ENCODE peak calls at places on chromosome 3, in ten cellular contexts. One of them, this sample, is unnamed.

GRCh38 chr3:44848634-44849033 is 13.1 kb upstream of the TMEM42 start:
- DNase-seq in sigmoid colon: no peak
- DNase-seq in A673: no peak
- DNase-seq in naive thymus-derived CD4-positive, alpha-beta T cell: no peak
- DNase-seq in tibial artery: no peak
- DNase-seq in neural progenitor cell: no peak
- DNase-seq in body of pancreas: no peak
- DNase-seq in tibial nerve: no peak
- DNase-seq in heart left ventricle: no peak
- DNase-seq in stomach: no peak
- DNase-seq in this sample: no peak

GRCh38 chr3:25094932-25095690 is 333.0 kb upstream of the RARB start:
- DNase-seq in body of pancreas: no peak
- DNase-seq in tibial artery: no peak
- DNase-seq in sigmoid colon: no peak
- DNase-seq in neural progenitor cell: no peak
- DNase-seq in A673: no peak
- DNase-seq in tibial nerve: no peak
- DNase-seq in stomach: no peak
- DNase-seq in heart left ventricle: no peak
- DNase-seq in naive thymus-derived CD4-positive, alpha-beta T cell: no peak
- DNase-seq in this sample: no peak

GRCh38 chr3:66482005-66482404 is 18.8 kb downstream of the LRIG1 start:
- DNase-seq in body of pancreas: peak; percentile 56
- DNase-seq in tibial artery: no peak
- DNase-seq in A673: no peak
- DNase-seq in stomach: no peak
- DNase-seq in naive thymus-derived CD4-positive, alpha-beta T cell: no peak
- DNase-seq in heart left ventricle: no peak
- DNase-seq in tibial nerve: no peak
- DNase-seq in neural progenitor cell: no peak
- DNase-seq in sigmoid colon: no peak
- DNase-seq in this sample: no peak

GRCh38 chr3:151259664-151260063 is 18.7 kb downstream of the P2RY14 start:
- DNase-seq in sigmoid colon: no peak
- DNase-seq in body of pancreas: no peak
- DNase-seq in tibial nerve: no peak
- DNase-seq in stomach: no peak
- DNase-seq in tibial artery: no peak
- DNase-seq in heart left ventricle: no peak
- DNase-seq in naive thymus-derived CD4-positive, alpha-beta T cell: no peak
- DNase-seq in A673: no peak
- DNase-seq in neural progenitor cell: no peak
- DNase-seq in this sample: no peak

GRCh38 chr3:45163481-45163880 is 17.3 kb upstream of the CDCP1 start:
- DNase-seq in tibial nerve: no peak
- DNase-seq in stomach: no peak
- DNase-seq in neural progenitor cell: no peak
- DNase-seq in A673: no peak
- DNase-seq in naive thymus-derived CD4-positive, alpha-beta T cell: no peak
- DNase-seq in sigmoid colon: no peak
- DNase-seq in heart left ventricle: no peak
- DNase-seq in tibial artery: no peak
- DNase-seq in body of pancreas: no peak
- DNase-seq in this sample: no peak

GRCh38 chr3:12648384-12648959 is 15.4 kb downstream of the RAF1 start:
- DNase-seq in body of pancreas: no peak
- DNase-seq in naive thymus-derived CD4-positive, alpha-beta T cell: no peak
- DNase-seq in heart left ventricle: no peak
- DNase-seq in tibial nerve: no peak
- DNase-seq in A673: no peak
- DNase-seq in sigmoid colon: no peak
- DNase-seq in tibial artery: peak; percentile 25
- DNase-seq in stomach: no peak
- DNase-seq in neural progenitor cell: no peak
- DNase-seq in this sample: no peak

GRCh38 chr3:101925564-101925963 is 76.2 kb downstream of the NFKBIZ start:
- DNase-seq in tibial nerve: no peak
- DNase-seq in naive thymus-derived CD4-positive, alpha-beta T cell: no peak
- DNase-seq in heart left ventricle: no peak
- DNase-seq in stomach: no peak
- DNase-seq in A673: no peak
- DNase-seq in body of pancreas: no peak
- DNase-seq in sigmoid colon: no peak
- DNase-seq in neural progenitor cell: no peak
- DNase-seq in tibial artery: no peak
- DNase-seq in this sample: no peak

GRCh38 chr3:103295974-103296570 is 861.3 kb downstream of the ZPLD1 start:
- DNase-seq in neural progenitor cell: peak; percentile 20
- DNase-seq in tibial nerve: no peak
- DNase-seq in A673: peak; percentile 79
- DNase-seq in naive thymus-derived CD4-positive, alpha-beta T cell: no peak
- DNase-seq in tibial artery: no peak
- DNase-seq in heart left ventricle: no peak
- DNase-seq in body of pancreas: no peak
- DNase-seq in stomach: no peak
- DNase-seq in sigmoid colon: no peak
- DNase-seq in this sample: no peak

GRCh38 chr3:38560284-38560683 is 64.1 kb downstream of the EXOG start:
- DNase-seq in tibial artery: no peak
- DNase-seq in heart left ventricle: no peak
- DNase-seq in stomach: peak; percentile 1
- DNase-seq in sigmoid colon: peak; percentile 40
- DNase-seq in body of pancreas: peak; percentile 1
- DNase-seq in naive thymus-derived CD4-positive, alpha-beta T cell: no peak
- DNase-seq in neural progenitor cell: no peak
- DNase-seq in A673: no peak
- DNase-seq in tibial nerve: no peak
- DNase-seq in this sample: no peak

GRCh38 chr3:46713898-46714552 is 3.6 kb downstream of the PRSS50 start:
- DNase-seq in neural progenitor cell: no peak
- DNase-seq in naive thymus-derived CD4-positive, alpha-beta T cell: peak; percentile 16
- DNase-seq in sigmoid colon: peak; percentile 58
- DNase-seq in heart left ventricle: peak; percentile 5
- DNase-seq in body of pancreas: no peak
- DNase-seq in stomach: peak; percentile 24
- DNase-seq in A673: no peak
- DNase-seq in tibial artery: peak; percentile 60
- DNase-seq in tibial nerve: no peak
- DNase-seq in this sample: peak; percentile 39

DNA sequence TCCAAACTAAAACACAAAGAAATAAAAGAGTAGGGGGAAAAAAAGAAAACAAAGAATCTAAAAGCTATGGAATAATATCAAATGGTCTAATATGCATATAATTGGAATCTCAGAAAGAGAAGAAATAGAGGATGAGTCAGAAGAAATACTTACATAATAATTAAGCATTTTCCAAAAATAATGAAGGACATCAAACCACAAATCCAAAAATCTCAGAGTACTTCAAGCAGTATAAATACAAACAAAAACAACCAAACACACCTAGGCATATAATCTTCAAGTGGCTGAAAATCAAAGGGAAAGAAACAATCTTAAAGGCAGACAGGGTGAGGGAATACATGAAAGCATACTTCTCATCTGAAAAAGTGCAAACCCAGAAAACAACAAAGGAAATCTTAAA is 46.3 kb downstream of the MYLK start:
- DNase-seq in A673: no peak
- DNase-seq in tibial artery: no peak
- DNase-seq in body of pancreas: no peak
- DNase-seq in heart left ventricle: no peak
- DNase-seq in sigmoid colon: no peak
- DNase-seq in neural progenitor cell: no peak
- DNase-seq in tibial nerve: no peak
- DNase-seq in stomach: no peak
- DNase-seq in naive thymus-derived CD4-positive, alpha-beta T cell: no peak
- DNase-seq in this sample: no peak
- H3K9me3 ChIP-seq in A673: peaks cover 15% of the 10 kb centered on the region
- H3K9me3 ChIP-seq in tibial artery: no peaks in the 10 kb centered on the region
- H3K9me3 ChIP-seq in body of pancreas: peaks cover 7% of the 10 kb centered on the region
- H3K9me3 ChIP-seq in heart left ventricle: no peaks in the 10 kb centered on the region
- H3K9me3 ChIP-seq in sigmoid colon: no peaks in the 10 kb centered on the region
- H3K9me3 ChIP-seq in neural progenitor cell: peaks cover 24% of the 10 kb centered on the region
- H3K9me3 ChIP-seq in tibial nerve: peaks cover 10% of the 10 kb centered on the region
- H3K9me3 ChIP-seq in stomach: no peaks in the 10 kb centered on the region
- H3K9me3 ChIP-seq in naive thymus-derived CD4-positive, alpha-beta T cell: no peaks in the 10 kb centered on the region
- H3K9me3 ChIP-seq in this sample: peaks cover 2% of the 10 kb centered on the region

GRCh38 chr3:188051801-188052228 is 102.1 kb upstream of the LPP start:
- DNase-seq in tibial nerve: peak; percentile 59
- DNase-seq in sigmoid colon: peak; percentile 91
- DNase-seq in A673: no peak
- DNase-seq in tibial artery: peak; percentile 94
- DNase-seq in neural progenitor cell: no peak
- DNase-seq in stomach: no peak
- DNase-seq in naive thymus-derived CD4-positive, alpha-beta T cell: no peak
- DNase-seq in heart left ventricle: peak; percentile 61
- DNase-seq in body of pancreas: no peak
- DNase-seq in this sample: peak; percentile 89

GRCh38 chr3:188052966-188053340 is 101.0 kb upstream of the LPP start:
- DNase-seq in stomach: no peak
- DNase-seq in A673: no peak
- DNase-seq in neural progenitor cell: no peak
- DNase-seq in tibial artery: no peak
- DNase-seq in heart left ventricle: no peak
- DNase-seq in naive thymus-derived CD4-positive, alpha-beta T cell: no peak
- DNase-seq in sigmoid colon: no peak
- DNase-seq in tibial nerve: no peak
- DNase-seq in body of pancreas: no peak
- DNase-seq in this sample: no peak

GRCh38 chr3:188053710-188054379 is 100.1 kb upstream of the LPP start:
- DNase-seq in stomach: no peak
- DNase-seq in A673: no peak
- DNase-seq in tibial artery: no peak
- DNase-seq in body of pancreas: no peak
- DNase-seq in sigmoid colon: no peak
- DNase-seq in tibial nerve: no peak
- DNase-seq in heart left ventricle: no peak
- DNase-seq in naive thymus-derived CD4-positive, alpha-beta T cell: no peak
- DNase-seq in neural progenitor cell: no peak
- DNase-seq in this sample: no peak

GRCh38 chr3:188049890-188050530 is 103.9 kb upstream of the LPP start:
- DNase-seq in tibial artery: no peak
- DNase-seq in naive thymus-derived CD4-positive, alpha-beta T cell: no peak
- DNase-seq in heart left ventricle: no peak
- DNase-seq in sigmoid colon: no peak
- DNase-seq in tibial nerve: no peak
- DNase-seq in body of pancreas: no peak
- DNase-seq in neural progenitor cell: no peak
- DNase-seq in stomach: no peak
- DNase-seq in A673: no peak
- DNase-seq in this sample: no peak

GRCh38 chr3:188052229-188052965 is 101.6 kb upstream of the LPP start:
- DNase-seq in sigmoid colon: peak; percentile 99
- DNase-seq in tibial nerve: peak; percentile 82
- DNase-seq in tibial artery: peak; percentile 98
- DNase-seq in stomach: peak; percentile 43
- DNase-seq in A673: peak; percentile 44
- DNase-seq in body of pancreas: peak; percentile 57
- DNase-seq in heart left ventricle: peak; percentile 89
- DNase-seq in neural progenitor cell: peak; percentile 67
- DNase-seq in naive thymus-derived CD4-positive, alpha-beta T cell: no peak
- DNase-seq in this sample: peak; percentile 96
- H3K27ac ChIP-seq in sigmoid colon: peak overlapping the region; percentile 87
- H3K27ac ChIP-seq in tibial nerve: peak overlapping the region; percentile 81
- H3K27ac ChIP-seq in tibial artery: peak overlapping the region; percentile 91
- H3K27ac ChIP-seq in stomach: peak overlapping the region; percentile 56
- H3K27ac ChIP-seq in A673: no peak overlapping the region
- H3K27ac ChIP-seq in body of pancreas: no peak overlapping the region
- H3K27ac ChIP-seq in heart left ventricle: peak overlapping the region; percentile 83
- H3K27ac ChIP-seq in neural progenitor cell: no peak overlapping the region
- H3K27ac ChIP-seq in naive thymus-derived CD4-positive, alpha-beta T cell: no peak overlapping the region
- H3K27ac ChIP-seq in this sample: peak overlapping the region; percentile 94

GRCh38 chr3:20742903-20743302 is 556.9 kb upstream of the SGO1 start:
- DNase-seq in body of pancreas: no peak
- DNase-seq in neural progenitor cell: no peak
- DNase-seq in A673: no peak
- DNase-seq in heart left ventricle: no peak
- DNase-seq in sigmoid colon: no peak
- DNase-seq in tibial nerve: no peak
- DNase-seq in stomach: no peak
- DNase-seq in tibial artery: no peak
- DNase-seq in naive thymus-derived CD4-positive, alpha-beta T cell: no peak
- DNase-seq in this sample: no peak
- H3K9me3 ChIP-seq in body of pancreas: no peaks in the 10 kb centered on the region
- H3K9me3 ChIP-seq in neural progenitor cell: no peaks in the 10 kb centered on the region
- H3K9me3 ChIP-seq in A673: no peaks in the 10 kb centered on the region
- H3K9me3 ChIP-seq in heart left ventricle: no peaks in the 10 kb centered on the region
- H3K9me3 ChIP-seq in sigmoid colon: no peaks in the 10 kb centered on the region
- H3K9me3 ChIP-seq in tibial nerve: no peaks in the 10 kb centered on the region
- H3K9me3 ChIP-seq in stomach: no peaks in the 10 kb centered on the region
- H3K9me3 ChIP-seq in tibial artery: no peaks in the 10 kb centered on the region
- H3K9me3 ChIP-seq in naive thymus-derived CD4-positive, alpha-beta T cell: no peaks in the 10 kb centered on the region
- H3K9me3 ChIP-seq in this sample: no peaks in the 10 kb centered on the region

GRCh38 chr3:119295816-119296484 is 1.8 kb downstream of the ARHGAP31 start:
- DNase-seq in body of pancreas: no peak
- DNase-seq in heart left ventricle: no peak
- DNase-seq in neural progenitor cell: no peak
- DNase-seq in sigmoid colon: no peak
- DNase-seq in A673: no peak
- DNase-seq in stomach: no peak
- DNase-seq in naive thymus-derived CD4-positive, alpha-beta T cell: no peak
- DNase-seq in tibial nerve: no peak
- DNase-seq in tibial artery: no peak
- DNase-seq in this sample: no peak
- H3K27ac ChIP-seq in body of pancreas: peak overlapping the region; percentile 82
- H3K27ac ChIP-seq in heart left ventricle: peak overlapping the region; percentile 99
- H3K27ac ChIP-seq in neural progenitor cell: no peak overlapping the region
- H3K27ac ChIP-seq in sigmoid colon: peak overlapping the region; percentile 92
- H3K27ac ChIP-seq in A673: peak overlapping the region; percentile 57
- H3K27ac ChIP-seq in stomach: no peak overlapping the region
- H3K27ac ChIP-seq in naive thymus-derived CD4-positive, alpha-beta T cell: no peak overlapping the region
- H3K27ac ChIP-seq in tibial nerve: peak overlapping the region; percentile 96
- H3K27ac ChIP-seq in tibial artery: peak overlapping the region; percentile 95
- H3K27ac ChIP-seq in this sample: peak overlapping the region; percentile 62

GRCh38 chr3:118181274-118181673 is 853.4 kb downstream of the IGSF11 start:
- DNase-seq in A673: no peak
- DNase-seq in heart left ventricle: no peak
- DNase-seq in stomach: no peak
- DNase-seq in neural progenitor cell: no peak
- DNase-seq in tibial nerve: no peak
- DNase-seq in naive thymus-derived CD4-positive, alpha-beta T cell: no peak
- DNase-seq in sigmoid colon: no peak
- DNase-seq in body of pancreas: no peak
- DNase-seq in tibial artery: no peak
- DNase-seq in this sample: no peak
- H3K9me3 ChIP-seq in A673: no peaks in the 10 kb centered on the region
- H3K9me3 ChIP-seq in heart left ventricle: no peaks in the 10 kb centered on the region
- H3K9me3 ChIP-seq in stomach: no peaks in the 10 kb centered on the region
- H3K9me3 ChIP-seq in neural progenitor cell: no peaks in the 10 kb centered on the region
- H3K9me3 ChIP-seq in tibial nerve: no peaks in the 10 kb centered on the region
- H3K9me3 ChIP-seq in naive thymus-derived CD4-positive, alpha-beta T cell: no peaks in the 10 kb centered on the region
- H3K9me3 ChIP-seq in sigmoid colon: no peaks in the 10 kb centered on the region
- H3K9me3 ChIP-seq in body of pancreas: peaks cover 4% of the 10 kb centered on the region
- H3K9me3 ChIP-seq in tibial artery: no peaks in the 10 kb centered on the region
- H3K9me3 ChIP-seq in this sample: no peaks in the 10 kb centered on the region

This sample was measured in right cardiac atrium.